ENCODE peak calls at places on chromosomes 7 and 10, in eight cellular contexts. X is NB4, R is body of pancreas, Z is tibial nerve, J is lower leg skin, E is K562, Q is transverse colon, G is ovary. C is an unnamed sample.

GRCh38 chr10:76231258-76231934 is 800.0 kb downstream of the LRMDA start:
- DNase-seq in X (no peak), R (no peak), Z (no peak), J (no peak), E (no peak), Q (no peak), G (no peak), C (no peak)

GRCh38 chr7:50552921-50553320 is 12.3 kb downstream of the DDC start:
- DNase-seq in X (peak), R (peak), Z (no peak), J (no peak), E (peak), Q (no peak), G (peak), C (peak)

GRCh38 chr7:4025694-4026615 is 656.1 kb upstream of the FOXK1 start:
- DNase-seq in X (no peak), R (no peak), Z (no peak), J (no peak), E (no peak), Q (no peak), G (no peak), C (no peak)

GRCh38 chr7:15625456-15625855 is 61.0 kb downstream of the MEOX2 start:
- DNase-seq in X (no peak), R (no peak), Z (no peak), J (no peak), E (no peak), Q (no peak), G (no peak), C (no peak)

GRCh38 chr10:29635711-29636144 is 957 bp upstream of the SVIL start:
- DNase-seq in X (peak), R (no peak), Z (no peak), J (no peak), E (no peak), Q (no peak), G (no peak), C (no peak)

GRCh38 chr10:126059101-126059826 is 162.9 kb downstream of the FANK1 start:
- DNase-seq in X (no peak), R (no peak), Z (no peak), J (no peak), E (no peak), Q (no peak), G (no peak), C (no peak)

GRCh38 chr7:74544706-74545469 is 91.2 kb downstream of the GTF2IRD1 start:
- DNase-seq in X (peak), R (peak), Z (no peak), J (no peak), E (peak), Q (peak), G (no peak), C (peak)

GRCh38 chr7:99791021-99791420 is 7.0 kb upstream of the CYP3A4 start:
- DNase-seq in X (no peak), R (no peak), Z (no peak), J (no peak), E (no peak), Q (no peak), G (no peak), C (no peak)

GRCh38 chr10:77504196-77504869 is 133.3 kb downstream of the KCNMA1 start:
- DNase-seq in X (no peak), R (no peak), Z (no peak), J (no peak), E (no peak), Q (no peak), G (no peak), C (no peak)

GRCh38 chr7:130231792-130232191 is 24.1 kb downstream of the SSMEM1 start:
- DNase-seq in X (no peak), R (no peak), Z (no peak), J (no peak), E (no peak), Q (no peak), G (no peak), C (no peak)

GRCh38 chr7:141568227-141568626 is 17.0 kb downstream of the AGK start:
- DNase-seq in X (no peak), R (no peak), Z (no peak), J (no peak), E (no peak), Q (no peak), G (no peak), C (no peak)

GRCh38 chr10:108358912-108359311 is 1194.4 kb upstream of the SORCS1 start:
- DNase-seq in X (peak), R (no peak), Z (no peak), J (no peak), E (no peak), Q (no peak), G (no peak), C (peak)

GRCh38 chr10:5666324-5667220 is at the start of gene ASB13:
- DNase-seq in X (peak), R (peak), Z (no peak), J (peak), E (peak), Q (peak), G (peak), C (peak)

GRCh38 chr10:125201108-125201524 is 40.8 kb upstream of the CTBP2 start:
- DNase-seq in X (peak), R (no peak), Z (no peak), J (no peak), E (no peak), Q (no peak), G (no peak), C (no peak)

GRCh38 chr7:4841836-4842235 is 20.0 kb downstream of the PAPOLB start:
- DNase-seq in X (no peak), R (no peak), Z (no peak), J (no peak), E (no peak), Q (no peak), G (no peak), C (no peak)

GRCh38 chr10:93309062-93309461 is 173.1 kb downstream of the MYOF start:
- DNase-seq in X (no peak), R (no peak), Z (no peak), J (no peak), E (no peak), Q (no peak), G (no peak), C (no peak)

GRCh38 chr7:91263359-91264082 is 712 bp upstream of the FZD1 start:
- DNase-seq in X (peak), R (peak), Z (no peak), J (peak), E (peak), Q (peak), G (peak), C (peak)

GRCh38 chr7:52500796-52501195 is 534.6 kb upstream of the POM121L12 start:
- DNase-seq in X (no peak), R (no peak), Z (no peak), J (no peak), E (no peak), Q (no peak), G (no peak), C (no peak)

GRCh38 chr10:26555719-26556368 is 117.7 kb downstream of the APBB1IP start:
- DNase-seq in X (peak), R (peak), Z (peak), J (peak), E (no peak), Q (peak), G (no peak), C (no peak)

GRCh38 chr7:87225696-87226095 is 6.2 kb upstream of the TMEM243 start:
- DNase-seq in X (no peak), R (no peak), Z (no peak), J (no peak), E (no peak), Q (no peak), G (no peak), C (no peak)

GRCh38 chr10:84428711-84429110 is 100.3 kb downstream of the CCSER2 start:
- DNase-seq in X (no peak), R (no peak), Z (no peak), J (no peak), E (no peak), Q (no peak), G (no peak), C (no peak)

GRCh38 chr7:24718431-24718831 is 38.8 kb downstream of the GSDME start:
- DNase-seq in X (no peak), R (no peak), Z (no peak), J (no peak), E (no peak), Q (no peak), G (no peak), C (no peak)

GRCh38 chr10:95327367-95327766 is 36.6 kb upstream of the PDLIM1 start:
- DNase-seq in X (no peak), R (peak), Z (no peak), J (no peak), E (no peak), Q (peak), G (peak), C (no peak)

GRCh38 chr10:133442191-133442966 is 11.4 kb upstream of the SCART1 start:
- DNase-seq in X (peak), R (no peak), Z (no peak), J (peak), E (no peak), Q (no peak), G (no peak), C (no peak)

GRCh38 chr7:1049006-1049741 is 4.8 kb downstream of the GPR146 start:
- DNase-seq in X (peak), R (no peak), Z (no peak), J (no peak), E (no peak), Q (no peak), G (no peak), C (no peak)

GRCh38 chr10:128629111-128630096 is 503.2 kb upstream of the MKI67 start:
- DNase-seq in X (no peak), R (no peak), Z (no peak), J (no peak), E (peak), Q (no peak), G (no peak), C (no peak)

GRCh38 chr7:157041004-157041403 is 30.5 kb upstream of the MNX1 start:
- DNase-seq in X (no peak), R (no peak), Z (no peak), J (no peak), E (no peak), Q (no peak), G (no peak), C (no peak)

GRCh38 chr7:81036871-81037270 is 118.0 kb upstream of the SEMA3C start:
- DNase-seq in X (no peak), R (no peak), Z (no peak), J (no peak), E (no peak), Q (no peak), G (no peak), C (no peak)

GRCh38 chr7:41916450-41916927 is 213.6 kb upstream of the INHBA start:
- DNase-seq in X (no peak), R (no peak), Z (no peak), J (peak), E (no peak), Q (no peak), G (no peak), C (no peak)

GRCh38 chr10:2077231-2077630 is 339.9 kb upstream of the ADARB2 start:
- DNase-seq in X (no peak), R (no peak), Z (no peak), J (no peak), E (no peak), Q (no peak), G (no peak), C (no peak)

GRCh38 chr7:4828720-4829383 is 33.0 kb downstream of the PAPOLB start:
- DNase-seq in X (no peak), R (no peak), Z (no peak), J (no peak), E (no peak), Q (no peak), G (no peak), C (no peak)

GRCh38 chr7:49432245-49432644 is 341.2 kb upstream of the VWC2 start:
- DNase-seq in X (no peak), R (no peak), Z (no peak), J (no peak), E (no peak), Q (no peak), G (no peak), C (no peak)

GRCh38 chr7:158406817-158407216 is 180.8 kb downstream of the PTPRN2 start:
- DNase-seq in X (no peak), R (no peak), Z (no peak), J (no peak), E (no peak), Q (peak), G (no peak), C (no peak)

GRCh38 chr7:63789378-63790176 is 209.1 kb upstream of the ZNF722 start:
- DNase-seq in X (no peak), R (peak), Z (no peak), J (no peak), E (no peak), Q (no peak), G (no peak), C (no peak)

GRCh38 chr7:157302314-157302711 is 34.5 kb upstream of the DNAJB6 start:
- DNase-seq in X (peak), R (peak), Z (no peak), J (no peak), E (no peak), Q (peak), G (no peak), C (peak)

GRCh38 chr7:73364006-73364728 is 36.2 kb downstream of the FKBP6 start:
- DNase-seq in X (no peak), R (no peak), Z (no peak), J (no peak), E (no peak), Q (no peak), G (no peak), C (no peak)

GRCh38 chr10:31318854-31319601 is at the start of gene ZEB1:
- DNase-seq in X (peak), R (peak), Z (peak), J (peak), E (peak), Q (peak), G (peak), C (peak)
- TF ChIP-seq POLR2A in X (peak), R (peak), Z (peak), J (no peak), E (peak), Q (peak), G (peak), C (peak)

DNA sequence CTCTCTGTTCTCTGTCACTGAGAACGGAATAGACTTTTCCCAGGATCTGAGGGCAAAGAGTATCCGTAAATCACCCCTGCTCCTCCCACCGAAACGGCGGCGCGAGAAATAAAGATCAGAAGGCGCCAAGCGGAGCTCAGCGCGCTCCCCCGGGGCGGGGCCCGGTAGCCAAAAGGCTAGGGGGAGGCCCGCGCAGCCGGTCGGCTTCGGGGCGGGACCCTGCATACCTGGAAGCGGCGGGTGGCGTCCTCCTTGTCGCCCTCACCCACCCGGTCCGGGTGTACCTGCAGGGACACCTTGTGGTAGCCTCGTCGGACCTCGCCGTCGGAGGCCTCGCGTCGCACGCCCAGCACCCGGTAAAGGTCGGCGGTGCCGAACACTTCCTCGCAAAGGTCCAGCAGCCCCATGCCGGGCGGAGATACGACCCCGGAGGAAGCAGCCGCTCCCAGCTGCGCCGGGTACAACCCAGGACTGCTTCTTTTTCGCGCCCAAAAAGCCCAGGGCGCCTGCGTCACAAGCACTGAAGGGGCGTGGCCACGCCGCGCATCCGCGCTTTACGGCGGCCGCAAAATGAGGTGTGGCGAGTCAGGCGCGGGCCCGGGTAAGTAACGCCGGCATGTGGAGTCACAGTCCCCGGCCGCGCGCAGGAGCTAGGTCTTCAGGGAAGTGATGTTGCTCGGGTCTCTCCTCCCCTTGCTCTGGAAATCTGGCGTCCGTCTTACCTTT is at the start of gene DNAJC9:
- DNase-seq in X (peak), R (peak), Z (peak), J (peak), E (peak), Q (peak), G (peak), C (peak)
- TF ChIP-seq POLR2A in X (peak), R (peak), Z (peak), J (peak), E (peak), Q (peak), G (peak), C (peak)

DNA sequence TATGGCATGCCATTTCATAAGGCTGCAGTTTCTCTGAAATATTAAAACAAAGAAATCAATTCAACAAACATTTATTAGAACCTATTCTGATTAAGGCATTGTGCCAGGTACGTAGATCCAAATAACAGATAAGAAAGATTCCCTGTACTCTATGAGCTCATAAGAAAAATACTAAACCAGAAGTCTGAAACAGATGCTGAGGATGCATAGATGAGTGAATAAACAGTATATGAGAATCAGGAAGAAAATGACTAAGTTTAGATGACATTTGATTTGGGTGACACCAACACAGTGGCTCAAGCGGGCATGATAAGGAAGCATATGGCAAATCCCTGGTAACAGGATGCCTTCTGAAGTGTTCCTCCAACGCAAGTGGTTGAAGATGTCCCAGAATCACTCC is 477.2 kb downstream of the PARD3 start:
- DNase-seq in X (no peak), R (no peak), Z (no peak), J (no peak), E (no peak), Q (no peak), G (no peak), C (no peak)
- TF ChIP-seq POLR2A in X (no peak), R (no peak), Z (no peak), J (no peak), E (no peak), Q (no peak), G (no peak), C (no peak)

DNA sequence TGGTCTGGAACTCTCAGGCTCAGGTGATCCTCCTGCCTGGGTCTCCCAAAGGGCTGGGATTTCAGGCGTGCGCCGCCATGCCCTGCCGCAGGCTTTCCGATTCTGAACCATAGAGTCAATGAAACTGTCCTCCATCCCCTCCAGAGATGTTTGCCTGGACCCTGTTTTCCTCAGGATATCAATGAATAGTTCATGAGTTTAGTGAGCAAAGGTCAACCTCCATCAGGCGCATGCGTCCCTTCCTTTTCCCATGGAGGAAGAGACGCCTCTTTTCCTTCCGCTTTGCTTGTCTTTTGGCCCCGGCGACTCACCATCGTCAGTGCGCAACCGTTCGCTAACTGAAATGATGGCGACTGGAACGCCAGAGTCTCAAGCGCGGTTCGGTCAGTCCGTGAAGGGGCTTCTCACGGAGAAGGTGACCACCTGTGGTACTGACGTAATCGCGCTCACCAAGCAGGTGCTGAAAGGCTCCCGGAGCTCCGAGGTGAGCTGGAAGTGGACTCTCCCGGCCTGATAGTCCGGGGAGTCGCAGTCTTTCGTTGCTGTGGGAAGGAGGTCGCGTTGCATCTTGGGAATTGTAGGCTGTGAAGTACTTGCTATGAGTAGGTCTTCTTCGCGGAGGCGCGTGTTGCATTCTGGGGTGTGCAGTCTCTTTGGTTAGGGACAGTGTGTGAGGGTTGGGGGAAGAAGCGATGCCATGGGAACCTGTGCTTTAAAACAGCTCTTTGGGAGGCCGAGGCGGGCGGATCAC is at the start of gene BORCS7:
- DNase-seq in X (peak), R (peak), Z (peak), J (peak), E (peak), Q (peak), G (peak), C (peak)
- TF ChIP-seq POLR2A in X (peak), R (peak), Z (peak), J (no peak), E (peak), Q (peak), G (peak), C (peak)

DNA sequence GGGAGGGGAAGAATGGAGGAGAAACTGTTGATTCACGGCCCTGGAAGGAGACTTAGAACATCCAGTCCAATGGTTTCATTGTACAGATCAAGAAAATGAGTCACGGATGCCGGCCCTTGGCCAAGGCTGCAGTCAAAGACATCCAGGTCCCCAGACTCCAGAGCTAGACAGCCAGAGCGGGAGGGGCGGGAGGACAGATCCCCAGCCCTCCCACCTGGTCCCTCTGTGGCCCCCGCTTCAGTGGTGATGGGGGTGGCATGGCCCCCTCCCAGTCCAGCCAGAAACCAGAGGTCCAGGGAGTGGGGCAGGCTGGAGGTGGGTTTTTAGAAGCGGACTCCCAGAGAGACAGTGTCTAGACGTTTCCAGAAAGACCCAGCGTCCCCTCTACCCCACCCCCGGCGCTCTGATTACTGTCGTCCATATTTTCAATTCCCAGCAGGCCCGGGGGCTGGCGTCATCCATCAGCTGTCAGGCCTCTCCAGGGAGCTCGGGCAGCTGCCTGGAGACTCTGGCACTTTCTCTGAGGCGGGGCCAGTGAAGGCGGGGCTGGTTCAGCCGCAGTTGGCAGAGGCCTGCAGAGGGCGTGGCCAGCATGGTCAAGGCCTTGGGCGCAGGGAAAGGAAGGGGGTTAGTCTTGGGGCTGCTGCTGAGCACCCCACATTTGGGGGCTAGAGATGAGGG is 8.0 kb upstream of the HSPB1 start:
- DNase-seq in X (peak), R (peak), Z (peak), J (peak), E (peak), Q (peak), G (peak), C (peak)
- TF ChIP-seq POLR2A in X (no peak), R (peak), Z (peak), J (no peak), E (no peak), Q (no peak), G (peak), C (no peak)

GRCh38 chr10:98414932-98415709 is at the start of gene PYROXD2:
- DNase-seq in X (peak), R (peak), Z (peak), J (peak), E (peak), Q (peak), G (peak), C (peak)
- TF ChIP-seq POLR2A in X (peak), R (peak), Z (peak), J (no peak), E (peak), Q (peak), G (peak), C (peak)